ENCODE peak calls at places on chromosomes 3 and 15, in eight cellular contexts. One of them, this sample, is unnamed.

GRCh38 chr15:73959012-73959581 is 32.8 kb downstream of the LOXL1 start:
- DNase-seq in WERI-Rb-1: no peak
- DNase-seq in left ventricle myocardium inferior: no peak
- DNase-seq in hepatocyte: no peak
- DNase-seq in kidney epithelial cell: no peak
- DNase-seq in RWPE1: no peak
- DNase-seq in ovary: no peak
- DNase-seq in GM12865: peak; percentile 35
- DNase-seq in this sample: no peak

GRCh38 chr3:64267774-64268604 is 42.7 kb upstream of the PRICKLE2 start:
- DNase-seq in kidney epithelial cell: no peak
- DNase-seq in ovary: peak; percentile 54
- DNase-seq in WERI-Rb-1: peak; percentile 74
- DNase-seq in left ventricle myocardium inferior: peak; percentile 61
- DNase-seq in GM12865: no peak
- DNase-seq in RWPE1: peak; percentile 45
- DNase-seq in hepatocyte: peak; percentile 73
- DNase-seq in this sample: no peak

GRCh38 chr15:25787381-25787780 is 75.7 kb downstream of the ATP10A start:
- DNase-seq in WERI-Rb-1: no peak
- DNase-seq in GM12865: no peak
- DNase-seq in ovary: no peak
- DNase-seq in RWPE1: no peak
- DNase-seq in left ventricle myocardium inferior: no peak
- DNase-seq in kidney epithelial cell: no peak
- DNase-seq in hepatocyte: no peak
- DNase-seq in this sample: no peak

GRCh38 chr15:88701561-88702095 is 62.8 kb downstream of the ISG20 start:
- DNase-seq in RWPE1: peak; percentile 16
- DNase-seq in WERI-Rb-1: no peak
- DNase-seq in ovary: no peak
- DNase-seq in left ventricle myocardium inferior: no peak
- DNase-seq in hepatocyte: peak; percentile 33
- DNase-seq in GM12865: peak; percentile 57
- DNase-seq in kidney epithelial cell: no peak
- DNase-seq in this sample: no peak

GRCh38 chr3:128274837-128275236 is 121.6 kb downstream of the EEFSEC start:
- DNase-seq in hepatocyte: no peak
- DNase-seq in GM12865: no peak
- DNase-seq in WERI-Rb-1: no peak
- DNase-seq in kidney epithelial cell: peak; percentile 85
- DNase-seq in left ventricle myocardium inferior: no peak
- DNase-seq in ovary: no peak
- DNase-seq in RWPE1: peak; percentile 82
- DNase-seq in this sample: no peak

GRCh38 chr3:111862415-111862814 is 3.4 kb downstream of the PHLDB2 start:
- DNase-seq in kidney epithelial cell: no peak
- DNase-seq in WERI-Rb-1: peak; percentile 26
- DNase-seq in left ventricle myocardium inferior: no peak
- DNase-seq in GM12865: no peak
- DNase-seq in ovary: no peak
- DNase-seq in RWPE1: no peak
- DNase-seq in hepatocyte: no peak
- DNase-seq in this sample: no peak

GRCh38 chr15:77580991-77581682 is 51.6 kb downstream of the LINGO1 start:
- DNase-seq in WERI-Rb-1: no peak
- DNase-seq in ovary: no peak
- DNase-seq in RWPE1: no peak
- DNase-seq in left ventricle myocardium inferior: peak; percentile 59
- DNase-seq in GM12865: no peak
- DNase-seq in hepatocyte: no peak
- DNase-seq in kidney epithelial cell: no peak
- DNase-seq in this sample: no peak

GRCh38 chr15:41292521-41292920 is 39.9 kb downstream of the OIP5 start:
- DNase-seq in hepatocyte: no peak
- DNase-seq in RWPE1: no peak
- DNase-seq in WERI-Rb-1: no peak
- DNase-seq in GM12865: no peak
- DNase-seq in kidney epithelial cell: no peak
- DNase-seq in ovary: no peak
- DNase-seq in left ventricle myocardium inferior: no peak
- DNase-seq in this sample: no peak

GRCh38 chr3:32347286-32348125 is 44.1 kb upstream of the CMTM7 start:
- DNase-seq in kidney epithelial cell: no peak
- DNase-seq in hepatocyte: peak; percentile 55
- DNase-seq in GM12865: no peak
- DNase-seq in ovary: no peak
- DNase-seq in left ventricle myocardium inferior: peak; percentile 32
- DNase-seq in RWPE1: no peak
- DNase-seq in WERI-Rb-1: no peak
- DNase-seq in this sample: no peak

GRCh38 chr3:51620543-51620942 is 50.5 kb upstream of the TEX264 start:
- DNase-seq in GM12865: no peak
- DNase-seq in RWPE1: no peak
- DNase-seq in WERI-Rb-1: no peak
- DNase-seq in ovary: no peak
- DNase-seq in left ventricle myocardium inferior: no peak
- DNase-seq in hepatocyte: no peak
- DNase-seq in kidney epithelial cell: no peak
- DNase-seq in this sample: no peak

GRCh38 chr3:51619983-51620382 is 51.1 kb upstream of the TEX264 start:
- DNase-seq in left ventricle myocardium inferior: no peak
- DNase-seq in ovary: no peak
- DNase-seq in GM12865: no peak
- DNase-seq in hepatocyte: no peak
- DNase-seq in RWPE1: no peak
- DNase-seq in WERI-Rb-1: no peak
- DNase-seq in kidney epithelial cell: no peak
- DNase-seq in this sample: no peak

GRCh38 chr3:51622402-51622801 is 48.6 kb upstream of the TEX264 start:
- DNase-seq in ovary: no peak
- DNase-seq in hepatocyte: no peak
- DNase-seq in kidney epithelial cell: no peak
- DNase-seq in WERI-Rb-1: no peak
- DNase-seq in RWPE1: no peak
- DNase-seq in GM12865: no peak
- DNase-seq in left ventricle myocardium inferior: no peak
- DNase-seq in this sample: no peak

GRCh38 chr3:51621091-51621892 is 49.8 kb upstream of the TEX264 start:
- DNase-seq in GM12865: no peak
- DNase-seq in hepatocyte: no peak
- DNase-seq in WERI-Rb-1: no peak
- DNase-seq in kidney epithelial cell: no peak
- DNase-seq in ovary: no peak
- DNase-seq in left ventricle myocardium inferior: no peak
- DNase-seq in RWPE1: no peak
- DNase-seq in this sample: no peak

DNA sequence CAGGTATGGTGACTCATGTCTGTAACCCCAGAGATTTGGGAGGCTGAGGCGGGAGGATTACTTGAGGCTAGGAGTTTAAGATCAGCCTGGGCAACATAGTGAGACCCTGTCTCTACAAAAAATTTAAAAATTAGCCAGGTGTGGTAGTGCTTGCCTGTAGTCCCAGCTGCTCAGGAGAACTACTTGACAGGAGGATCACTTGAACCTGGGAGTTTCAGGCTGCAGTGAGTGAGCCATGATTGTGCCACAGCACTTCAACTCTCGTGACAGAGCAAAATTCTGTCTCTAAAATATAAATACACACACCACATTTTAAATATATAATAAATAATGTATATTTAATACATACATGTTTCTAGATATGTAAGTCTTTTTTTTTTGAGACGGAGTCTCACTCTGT is 53.5 kb upstream of the TEX264 start:
- DNase-seq in kidney epithelial cell: no peak
- DNase-seq in WERI-Rb-1: no peak
- DNase-seq in left ventricle myocardium inferior: no peak
- DNase-seq in GM12865: no peak
- DNase-seq in hepatocyte: no peak
- DNase-seq in ovary: no peak
- DNase-seq in RWPE1: no peak
- DNase-seq in this sample: no peak
- TF ChIP-seq CTCF in kidney epithelial cell: no peak
- TF ChIP-seq CTCF in WERI-Rb-1: no peak
- TF ChIP-seq CTCF in left ventricle myocardium inferior: no peak
- TF ChIP-seq CTCF in GM12865: no peak
- TF ChIP-seq CTCF in hepatocyte: no peak
- TF ChIP-seq CTCF in ovary: no peak
- TF ChIP-seq CTCF in RWPE1: no peak
- TF ChIP-seq CTCF in this sample: no peak

GRCh38 chr15:63155486-63155885 is 1.8 kb downstream of the RPS27L start:
- DNase-seq in RWPE1: no peak
- DNase-seq in WERI-Rb-1: no peak
- DNase-seq in kidney epithelial cell: no peak
- DNase-seq in ovary: no peak
- DNase-seq in left ventricle myocardium inferior: no peak
- DNase-seq in GM12865: no peak
- DNase-seq in hepatocyte: no peak
- DNase-seq in this sample: no peak

GRCh38 chr15:63156086-63156707 is 1.1 kb downstream of the RPS27L start:
- DNase-seq in RWPE1: no peak
- DNase-seq in left ventricle myocardium inferior: no peak
- DNase-seq in WERI-Rb-1: no peak
- DNase-seq in kidney epithelial cell: no peak
- DNase-seq in hepatocyte: no peak
- DNase-seq in GM12865: peak; percentile 38
- DNase-seq in ovary: no peak
- DNase-seq in this sample: no peak

GRCh38 chr15:63157066-63157890 is at the start of gene RPS27L:
- DNase-seq in RWPE1: peak; percentile 90
- DNase-seq in kidney epithelial cell: peak; percentile 74
- DNase-seq in WERI-Rb-1: peak; percentile 96
- DNase-seq in ovary: peak; percentile 89
- DNase-seq in GM12865: peak; percentile 96
- DNase-seq in hepatocyte: peak; percentile 95
- DNase-seq in left ventricle myocardium inferior: peak; percentile 92
- DNase-seq in this sample: peak; percentile 80

GRCh38 chr15:63156708-63157065 is 590 bp downstream of the RPS27L start:
- DNase-seq in kidney epithelial cell: no peak
- DNase-seq in RWPE1: peak; percentile 30
- DNase-seq in hepatocyte: peak; percentile 62
- DNase-seq in ovary: no peak
- DNase-seq in GM12865: peak; percentile 58
- DNase-seq in left ventricle myocardium inferior: peak; percentile 28
- DNase-seq in WERI-Rb-1: peak; percentile 19
- DNase-seq in this sample: no peak

GRCh38 chr15:63157891-63158431 is 684 bp upstream of the RPS27L start:
- DNase-seq in hepatocyte: peak; percentile 84
- DNase-seq in RWPE1: peak; percentile 42
- DNase-seq in WERI-Rb-1: peak; percentile 76
- DNase-seq in left ventricle myocardium inferior: peak; percentile 28
- DNase-seq in kidney epithelial cell: peak; percentile 43
- DNase-seq in ovary: peak; percentile 48
- DNase-seq in GM12865: peak; percentile 69
- DNase-seq in this sample: no peak
- TF ChIP-seq CTCF in hepatocyte: peak; percentile 8
- TF ChIP-seq CTCF in RWPE1: no peak
- TF ChIP-seq CTCF in WERI-Rb-1: peak; percentile 14
- TF ChIP-seq CTCF in left ventricle myocardium inferior: peak; percentile 38
- TF ChIP-seq CTCF in kidney epithelial cell: peak; percentile 21
- TF ChIP-seq CTCF in ovary: no peak
- TF ChIP-seq CTCF in GM12865: no peak
- TF ChIP-seq CTCF in this sample: no peak

DNA sequence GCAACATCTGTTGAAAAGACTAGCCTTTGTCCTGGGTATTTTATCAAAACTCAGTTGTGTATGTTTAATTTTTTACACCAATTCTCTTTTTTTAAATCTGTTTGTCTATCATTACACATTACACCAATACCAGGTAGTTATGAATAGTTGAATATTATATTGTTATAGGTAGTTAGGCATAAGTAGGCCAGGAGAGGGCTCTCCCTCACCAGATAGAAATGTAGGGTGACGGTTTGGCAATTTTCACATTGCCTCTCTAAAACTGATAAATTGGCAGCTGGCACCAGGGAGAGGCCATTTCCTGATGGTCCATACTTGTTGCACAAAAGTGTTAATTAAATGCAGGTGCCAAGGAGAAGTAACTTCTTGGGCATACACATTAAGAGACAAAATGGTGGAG is 483.1 kb upstream of the EPHA6 start:
- DNase-seq in kidney epithelial cell: no peak
- DNase-seq in WERI-Rb-1: no peak
- DNase-seq in GM12865: peak; percentile 20
- DNase-seq in hepatocyte: no peak
- DNase-seq in left ventricle myocardium inferior: no peak
- DNase-seq in RWPE1: peak; percentile 22
- DNase-seq in ovary: no peak
- DNase-seq in this sample: no peak
- TF ChIP-seq CTCF in kidney epithelial cell: no peak
- TF ChIP-seq CTCF in WERI-Rb-1: no peak
- TF ChIP-seq CTCF in GM12865: no peak
- TF ChIP-seq CTCF in hepatocyte: peak; percentile 23
- TF ChIP-seq CTCF in left ventricle myocardium inferior: no peak
- TF ChIP-seq CTCF in RWPE1: peak; percentile 10
- TF ChIP-seq CTCF in ovary: no peak
- TF ChIP-seq CTCF in this sample: no peak

GRCh38 chr3:107627962-107628542 is 105.3 kb downstream of the BBX start:
- DNase-seq in left ventricle myocardium inferior: no peak
- DNase-seq in WERI-Rb-1: no peak
- DNase-seq in GM12865: no peak
- DNase-seq in hepatocyte: no peak
- DNase-seq in kidney epithelial cell: no peak
- DNase-seq in RWPE1: no peak
- DNase-seq in ovary: no peak
- DNase-seq in this sample: no peak
- TF ChIP-seq CTCF in left ventricle myocardium inferior: no peak
- TF ChIP-seq CTCF in WERI-Rb-1: no peak
- TF ChIP-seq CTCF in GM12865: no peak
- TF ChIP-seq CTCF in hepatocyte: no peak
- TF ChIP-seq CTCF in kidney epithelial cell: no peak
- TF ChIP-seq CTCF in RWPE1: peak; percentile 19
- TF ChIP-seq CTCF in ovary: no peak
- TF ChIP-seq CTCF in this sample: no peak

DNA sequence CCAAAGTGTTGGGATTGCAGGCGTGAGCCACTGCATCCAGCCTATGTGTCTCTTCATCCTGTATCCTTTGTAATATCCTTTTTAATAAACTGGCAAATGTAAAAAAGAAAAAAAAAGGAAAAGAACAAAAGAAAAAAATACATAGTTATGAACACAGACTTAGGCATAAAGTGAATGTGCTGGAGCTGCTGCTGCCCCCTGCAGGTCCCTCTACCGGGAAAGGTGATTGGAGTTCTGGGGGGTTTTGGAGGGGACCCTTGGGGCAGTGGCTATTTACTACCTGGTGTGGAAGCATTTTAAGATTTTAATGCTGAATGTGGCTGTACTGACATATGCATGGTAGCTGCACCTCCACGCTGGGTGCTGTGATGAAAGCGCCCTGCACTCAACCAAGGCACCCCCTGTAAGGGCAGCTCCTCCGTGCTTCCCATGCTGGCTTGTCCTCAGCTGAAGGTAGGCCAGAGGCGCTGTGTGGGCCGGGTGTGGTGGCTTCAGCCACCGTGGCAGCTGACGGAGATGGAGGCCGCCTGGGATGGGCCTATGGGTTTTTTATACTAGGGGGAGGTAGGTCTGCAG is 49.9 kb downstream of the RPLP1 start:
- DNase-seq in hepatocyte: no peak
- DNase-seq in ovary: no peak
- DNase-seq in kidney epithelial cell: no peak
- DNase-seq in left ventricle myocardium inferior: no peak
- DNase-seq in GM12865: no peak
- DNase-seq in WERI-Rb-1: no peak
- DNase-seq in RWPE1: no peak
- DNase-seq in this sample: no peak
- TF ChIP-seq CTCF in hepatocyte: no peak
- TF ChIP-seq CTCF in ovary: no peak
- TF ChIP-seq CTCF in kidney epithelial cell: no peak
- TF ChIP-seq CTCF in left ventricle myocardium inferior: peak; percentile 38
- TF ChIP-seq CTCF in GM12865: peak; percentile 14
- TF ChIP-seq CTCF in WERI-Rb-1: peak; percentile 17
- TF ChIP-seq CTCF in RWPE1: no peak
- TF ChIP-seq CTCF in this sample: no peak

This sample was measured in natural killer cell.